ENCODE peak calls at places on chromosome 11, in nine cellular contexts. J, K, T, U, Z, N, X, L and W are unnamed samples.

GRCh38 chr11:112382561-112382960 is 121.9 kb upstream of the PLET1 start:
- DNase-seq in J (no peak), K (no peak), T (no peak), U (no peak), Z (no peak), N (no peak), X (no peak), L (no peak), W (no peak)

GRCh38 chr11:35857922-35858321 is 85.9 kb upstream of the LDLRAD3 start:
- DNase-seq in J (no peak), K (no peak), T (no peak), U (no peak), Z (no peak), N (no peak), X (no peak), L (no peak), W (no peak)

GRCh38 chr11:130775306-130776043 is 140.8 kb downstream of the SNX19 start:
- DNase-seq in J (no peak), K (no peak), T (no peak), U (no peak), Z (no peak), N (no peak), X (no peak), L (no peak), W (no peak)

GRCh38 chr11:122748968-122749687 is 89.2 kb upstream of the CRTAM start:
- DNase-seq in J (no peak), K (peak), T (no peak), U (peak), Z (no peak), N (peak), X (no peak), L (peak), W (peak)

GRCh38 chr11:15159085-15159484 is 44.4 kb downstream of the INSC start:
- DNase-seq in J (peak), K (no peak), T (peak), U (no peak), Z (no peak), N (no peak), X (no peak), L (no peak), W (peak)

GRCh38 chr11:86746509-86746908 is 53.8 kb upstream of the PRSS23 start:
- DNase-seq in J (no peak), K (no peak), T (no peak), U (no peak), Z (no peak), N (no peak), X (no peak), L (no peak), W (no peak)

GRCh38 chr11:74783241-74783871 is 34.7 kb downstream of the RNF169 start:
- DNase-seq in J (peak), K (no peak), T (no peak), U (no peak), Z (no peak), N (peak), X (no peak), L (no peak), W (peak)

GRCh38 chr11:65303542-65303941 is 11.1 kb upstream of the CDC42EP2 start:
- DNase-seq in J (no peak), K (no peak), T (no peak), U (no peak), Z (no peak), N (no peak), X (no peak), L (no peak), W (no peak)

GRCh38 chr11:35619030-35619753 is 932 bp downstream of the FJX1 start:
- DNase-seq in J (no peak), K (peak), T (peak), U (no peak), Z (no peak), N (peak), X (peak), L (peak), W (no peak)

GRCh38 chr11:127521413-127521812 is 520.8 kb upstream of the KIRREL3 start:
- DNase-seq in J (no peak), K (no peak), T (no peak), U (no peak), Z (no peak), N (no peak), X (no peak), L (no peak), W (no peak)

DNA sequence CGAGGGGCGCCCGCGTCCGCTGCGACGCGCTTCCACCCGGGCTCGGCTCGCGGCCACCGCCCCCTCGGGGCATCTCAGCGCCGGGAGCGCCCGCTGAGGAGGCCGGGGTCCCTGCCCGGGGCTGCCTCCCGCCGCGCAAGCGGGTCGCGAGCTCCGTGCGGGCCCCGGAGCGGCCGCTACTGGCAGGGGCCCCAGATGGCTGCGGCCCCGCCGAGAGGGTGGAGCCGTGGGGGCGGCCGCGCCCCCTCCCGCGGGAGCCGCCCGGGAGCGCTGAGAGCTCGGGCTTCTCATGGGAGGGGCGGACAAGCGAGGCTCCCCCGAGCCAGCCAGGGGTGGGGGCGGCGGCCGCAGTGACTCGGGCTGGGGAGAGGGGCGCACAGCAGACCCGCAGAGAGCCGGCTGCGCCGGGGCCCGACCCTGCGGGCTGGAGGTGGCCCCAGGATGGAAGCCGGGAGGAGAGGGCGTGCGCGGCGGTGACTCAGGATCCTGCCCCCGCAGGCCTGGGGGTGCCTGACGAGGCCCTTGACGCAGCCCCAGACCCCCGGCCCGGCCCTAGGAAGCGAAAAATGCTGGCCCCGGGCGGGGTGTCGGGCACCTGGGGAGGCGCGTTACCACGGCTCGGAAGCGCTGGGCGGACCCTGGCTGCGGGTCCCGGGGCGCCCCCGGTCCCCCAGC is 606 bp upstream of the ZFTA start:
- DNase-seq in J (no peak), K (peak), T (no peak), U (no peak), Z (no peak), N (no peak), X (peak), L (peak), W (peak)
- H3K4me3 ChIP-seq in J (peak), K (peak), T (peak), U (peak), Z (peak), N (peak), X (peak), L (peak), W (peak)

GRCh38 chr11:69049490-69049867 is 747 bp downstream of the TPCN2 start:
- DNase-seq in J (no peak), K (no peak), T (peak), U (no peak), Z (no peak), N (no peak), X (no peak), L (no peak), W (peak)

GRCh38 chr11:69050592-69051380 is 2.1 kb downstream of the TPCN2 start:
- DNase-seq in J (no peak), K (no peak), T (no peak), U (no peak), Z (no peak), N (no peak), X (no peak), L (peak), W (no peak)

GRCh38 chr11:69051381-69052342 is 2.9 kb downstream of the TPCN2 start:
- DNase-seq in J (no peak), K (no peak), T (no peak), U (no peak), Z (no peak), N (peak), X (no peak), L (peak), W (peak)

GRCh38 chr11:69048056-69048717 is 545 bp upstream of the TPCN2 start:
- DNase-seq in J (no peak), K (no peak), T (no peak), U (no peak), Z (no peak), N (no peak), X (no peak), L (no peak), W (no peak)

DNA sequence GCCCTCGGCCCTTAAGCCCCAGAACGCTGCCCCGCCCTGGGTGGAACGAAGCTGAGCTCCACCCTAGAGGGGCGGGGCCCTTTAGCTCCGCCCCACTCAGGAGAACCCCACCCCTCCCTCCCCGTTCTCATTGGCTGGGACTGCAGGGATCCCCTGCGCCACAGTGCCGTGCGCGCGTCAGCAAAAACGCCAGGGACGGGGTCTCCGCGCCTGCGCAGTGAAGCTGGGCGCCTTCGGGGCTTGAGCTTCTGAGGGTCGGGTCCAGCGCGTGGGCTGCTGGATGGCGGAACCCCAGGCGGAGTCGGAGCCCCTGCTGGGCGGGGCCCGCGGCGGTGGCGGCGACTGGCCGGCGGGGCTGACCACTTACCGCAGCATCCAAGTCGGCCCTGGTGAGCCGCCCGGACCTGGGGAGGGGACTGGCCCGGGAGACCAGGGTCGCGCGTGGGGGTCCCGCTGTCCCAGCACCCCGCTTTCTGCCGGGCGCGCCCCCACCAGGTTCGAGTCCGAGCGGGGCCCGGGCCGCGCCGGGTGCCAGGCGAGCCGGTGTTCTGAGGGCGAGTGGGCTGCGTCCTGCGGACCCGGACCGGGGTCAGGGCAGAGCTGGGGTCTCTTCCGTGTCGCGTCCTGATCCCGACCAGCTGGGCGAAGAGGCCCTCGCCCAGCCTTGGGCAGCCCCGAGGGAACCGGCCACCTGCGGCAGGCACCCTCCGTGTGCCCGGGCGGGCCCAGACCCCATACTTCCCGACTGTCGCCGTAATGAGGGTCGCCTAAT is at the start of gene TPCN2:
- DNase-seq in J (peak), K (peak), T (peak), U (peak), Z (peak), N (peak), X (peak), L (peak), W (peak)
- TF ChIP-seq POLR2A in J (peak), K (peak), T (peak), U (peak), Z (no peak), N (peak), X (no peak), L (peak), W (peak)

GRCh38 chr11:33083918-33084317 is 44.5 kb downstream of the TCP11L1 start:
- DNase-seq in J (no peak), K (no peak), T (no peak), U (no peak), Z (no peak), N (no peak), X (no peak), L (no peak), W (no peak)

GRCh38 chr11:33094157-33094556 is 54.8 kb downstream of the TCP11L1 start:
- DNase-seq in J (no peak), K (no peak), T (no peak), U (no peak), Z (no peak), N (no peak), X (no peak), L (no peak), W (no peak)

GRCh38 chr11:33086017-33086416 is 46.6 kb downstream of the TCP11L1 start:
- DNase-seq in J (no peak), K (no peak), T (no peak), U (no peak), Z (no peak), N (no peak), X (no peak), L (no peak), W (no peak)

DNA sequence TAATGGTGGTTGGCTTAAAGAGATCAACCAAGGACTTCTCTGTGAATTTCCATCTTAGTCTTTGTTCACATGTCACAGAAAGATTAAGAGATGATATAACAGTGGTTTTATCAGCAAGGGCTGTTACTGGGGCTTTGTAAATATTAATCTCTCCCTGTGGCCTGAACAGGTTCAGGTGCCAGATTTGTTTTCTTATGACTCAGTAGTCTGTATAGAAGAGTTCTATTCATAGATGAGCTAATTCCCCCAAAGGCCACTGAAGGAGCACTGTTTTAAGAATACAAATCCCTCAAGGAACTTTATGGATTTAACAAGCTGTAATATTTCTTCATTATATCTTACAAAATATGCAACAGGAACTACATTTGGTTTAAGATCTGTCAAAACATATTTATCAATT is 50.4 kb downstream of the TCP11L1 start:
- DNase-seq in J (no peak), K (no peak), T (no peak), U (no peak), Z (no peak), N (no peak), X (no peak), L (no peak), W (no peak)
- TF ChIP-seq CTCF in J (no peak), K (no peak), T (no peak), U (no peak), Z (peak), N (no peak), X (no peak), L (no peak), W (no peak)

GRCh38 chr11:103043826-103044688 is 47.9 kb downstream of the DCUN1D5 start:
- DNase-seq in J (no peak), K (no peak), T (no peak), U (no peak), Z (no peak), N (no peak), X (no peak), L (no peak), W (no peak)
- H3K4me3 ChIP-seq in J (no peak), K (no peak), T (no peak), U (no peak), Z (no peak), N (no peak), X (no peak), L (no peak), W (no peak)

GRCh38 chr11:73592640-73593039 is 5.3 kb downstream of the FAM168A start:
- DNase-seq in J (no peak), K (no peak), T (no peak), U (no peak), Z (no peak), N (no peak), X (no peak), L (no peak), W (no peak)

GRCh38 chr11:73597340-73597955 is 464 bp downstream of the FAM168A start:
- DNase-seq in J (no peak), K (no peak), T (no peak), U (no peak), Z (no peak), N (no peak), X (no peak), L (no peak), W (peak)

GRCh38 chr11:73596547-73596946 is 1.4 kb downstream of the FAM168A start:
- DNase-seq in J (no peak), K (no peak), T (no peak), U (no peak), Z (no peak), N (no peak), X (no peak), L (no peak), W (no peak)

GRCh38 chr11:73598719-73599379 is 937 bp upstream of the FAM168A start:
- DNase-seq in J (no peak), K (no peak), T (no peak), U (no peak), Z (no peak), N (no peak), X (no peak), L (no peak), W (no peak)

GRCh38 chr11:73597956-73598718 is at the start of gene FAM168A:
- DNase-seq in J (peak), K (peak), T (peak), U (peak), Z (peak), N (peak), X (peak), L (peak), W (peak)
- TF ChIP-seq POLR2A in J (peak), K (peak), T (peak), U (peak), Z (no peak), N (peak), X (peak), L (peak), W (peak)

GRCh38 chr11:114258696-114259095 is 37.5 kb upstream of the NNMT start:
- DNase-seq in J (no peak), K (no peak), T (no peak), U (no peak), Z (no peak), N (no peak), X (no peak), L (peak), W (peak)

GRCh38 chr11:114256176-114256897 is 39.9 kb upstream of the NNMT start:
- DNase-seq in J (no peak), K (no peak), T (no peak), U (no peak), Z (no peak), N (no peak), X (no peak), L (peak), W (no peak)

GRCh38 chr11:114259124-114259526 is 37.1 kb upstream of the NNMT start:
- DNase-seq in J (no peak), K (peak), T (no peak), U (peak), Z (no peak), N (no peak), X (no peak), L (peak), W (no peak)

GRCh38 chr11:114256898-114257286 is 39.3 kb upstream of the NNMT start:
- DNase-seq in J (no peak), K (no peak), T (no peak), U (peak), Z (no peak), N (no peak), X (no peak), L (peak), W (no peak)

GRCh38 chr11:114257621-114258558 is 38.3 kb upstream of the NNMT start:
- DNase-seq in J (no peak), K (peak), T (no peak), U (peak), Z (no peak), N (peak), X (peak), L (peak), W (peak)
- TF ChIP-seq CTCF in J (no peak), K (peak), T (no peak), U (peak), Z (peak), N (no peak), X (no peak), L (no peak), W (no peak)

GRCh38 chr11:118531597-118532084 is 649 bp downstream of the TMEM25 start:
- DNase-seq in J (no peak), K (no peak), T (no peak), U (no peak), Z (no peak), N (no peak), X (no peak), L (no peak), W (no peak)
- H3K4me3 ChIP-seq in J (peak), K (peak), T (no peak), U (peak), Z (peak), N (peak), X (peak), L (peak), W (no peak)

GRCh38 chr11:69008774-69009440 is 4.1 kb downstream of the MRGPRF start:
- DNase-seq in J (peak), K (peak), T (peak), U (no peak), Z (peak), N (no peak), X (peak), L (peak), W (peak)
- TF ChIP-seq POLR2A in J (no peak), K (peak), T (peak), U (no peak), Z (no peak), N (no peak), X (no peak), L (peak), W (no peak)